ENCODE peak calls at places on chromosomes 2 and 18, in four cellular contexts. O, M, A and K are unnamed samples.

GRCh38 chr2:128776461-128776971 is 457.8 kb upstream of the HS6ST1 start:
- DNase-seq in O (no peak), M (peak; percentile 15), A (no peak), K (no peak)

GRCh38 chr2:171893196-171893823 is 734 bp downstream of the SLC25A12 start:
- DNase-seq in O (no peak), M (no peak), A (peak; percentile 33), K (no peak)

GRCh38 chr2:16635796-16636699 is 29.6 kb downstream of the CYRIA start:
- DNase-seq in O (no peak), M (no peak), A (peak; percentile 66), K (peak; percentile 72)

GRCh38 chr2:44342854-44343253 is 18.4 kb downstream of the PREPL start:
- DNase-seq in O (no peak), M (no peak), A (peak; percentile 16), K (no peak)

GRCh38 chr2:42978175-42978886 is 185.9 kb upstream of the HAAO start:
- DNase-seq in O (no peak), M (no peak), A (peak; percentile 8), K (no peak)

GRCh38 chr2:216648105-216648504 is 14.9 kb downstream of the IGFBP2 start:
- DNase-seq in O (no peak), M (no peak), A (no peak), K (no peak)

GRCh38 chr2:165791811-165792454 is 2.1 kb downstream of the GALNT3 start:
- DNase-seq in O (no peak), M (no peak), A (no peak), K (peak; percentile 58)

GRCh38 chr2:180184506-180184905 is 177.4 kb upstream of the CWC22 start:
- DNase-seq in O (no peak), M (no peak), A (no peak), K (peak; percentile 3)

GRCh38 chr2:165163771-165164170 is 40.1 kb downstream of the SCN3A start:
- DNase-seq in O (no peak), M (no peak), A (no peak), K (no peak)

GRCh38 chr2:19349911-19350677 is 8.3 kb downstream of the OSR1 start:
- DNase-seq in O (peak; percentile 72), M (peak; percentile 68), A (peak; percentile 87), K (peak; percentile 34)

GRCh38 chr2:180604077-180604476 is 376.3 kb upstream of the UBE2E3 start:
- DNase-seq in O (no peak), M (peak; percentile 18), A (no peak), K (peak; percentile 21)

GRCh38 chr2:28342081-28342967 is 50.3 kb upstream of the FOSL2 start:
- DNase-seq in O (no peak), M (peak; percentile 49), A (no peak), K (peak; percentile 88)

GRCh38 chr18:47944972-47945843 is 14.7 kb upstream of the SMAD2 start:
- DNase-seq in O (no peak), M (no peak), A (no peak), K (no peak)

GRCh38 chr2:110170102-110170501 is 34.7 kb downstream of the NPHP1 start:
- DNase-seq in O (no peak), M (no peak), A (no peak), K (no peak)

GRCh38 chr2:224038049-224038829 is 847 bp downstream of the SERPINE2 start:
- DNase-seq in O (no peak), M (peak; percentile 40), A (no peak), K (no peak)

GRCh38 chr2:120419073-120419472 is 73.1 kb downstream of the INHBB start:
- DNase-seq in O (no peak), M (no peak), A (no peak), K (no peak)

GRCh38 chr18:68449292-68449691 is 265.6 kb downstream of the TMX3 start:
- DNase-seq in O (no peak), M (no peak), A (no peak), K (peak; percentile 77)

GRCh38 chr2:113103958-113104627 is 23.3 kb upstream of the IL1RN start:
- DNase-seq in O (peak; percentile 51), M (no peak), A (no peak), K (no peak)

GRCh38 chr2:70304501-70304900 is 2.6 kb upstream of the FAM136A start:
- DNase-seq in O (no peak), M (no peak), A (no peak), K (no peak)

GRCh38 chr18:54130177-54130576 is 94.3 kb downstream of the MBD2 start:
- DNase-seq in O (no peak), M (no peak), A (no peak), K (no peak)

GRCh38 chr2:231308631-231309414 is 86.7 kb upstream of the B3GNT7 start:
- DNase-seq in O (peak; percentile 65), M (no peak), A (no peak), K (peak; percentile 78)

GRCh38 chr2:1546023-1546591 is 132.8 kb downstream of the TPO start:
- DNase-seq in O (no peak), M (no peak), A (peak; percentile 88), K (peak; percentile 45)

GRCh38 chr18:80176334-80177080 is 67.4 kb downstream of the ADNP2 start:
- DNase-seq in O (no peak), M (no peak), A (no peak), K (no peak)

GRCh38 chr2:220956429-220956828 is 615.7 kb downstream of the EPHA4 start:
- DNase-seq in O (no peak), M (no peak), A (no peak), K (no peak)

GRCh38 chr2:181655519-181655918 is 1.4 kb downstream of the CERKL start:
- DNase-seq in O (no peak), M (no peak), A (no peak), K (no peak)

GRCh38 chr2:61443342-61444041 is 27.4 kb downstream of the USP34 start:
- DNase-seq in O (no peak), M (no peak), A (no peak), K (no peak)

GRCh38 chr18:49464718-49465598 is 4.5 kb upstream of the DYM start:
- DNase-seq in O (no peak), M (no peak), A (no peak), K (peak; percentile 77)

GRCh38 chr2:236712961-236713673 is 143.5 kb downstream of the ACKR3 start:
- DNase-seq in O (no peak), M (no peak), A (no peak), K (no peak)

GRCh38 chr2:70380621-70381020 is 78.8 kb upstream of the FAM136A start:
- DNase-seq in O (no peak), M (no peak), A (no peak), K (no peak)

GRCh38 chr18:37460616-37461015 is 105.0 kb downstream of the CELF4 start:
- DNase-seq in O (no peak), M (no peak), A (no peak), K (no peak)

GRCh38 chr2:235504459-235505200 is 10.8 kb downstream of the AGAP1 start:
- DNase-seq in O (peak; percentile 47), M (no peak), A (peak; percentile 49), K (no peak)

GRCh38 chr2:241532733-241533601 is 24.6 kb upstream of the STK25 start:
- DNase-seq in O (no peak), M (no peak), A (no peak), K (no peak)

GRCh38 chr2:241534293-241534692 is 24.3 kb upstream of the BOK start:
- DNase-seq in O (no peak), M (no peak), A (no peak), K (no peak)

GRCh38 chr2:241538838-241539615 is 19.5 kb upstream of the BOK start:
- DNase-seq in O (no peak), M (no peak), A (no peak), K (no peak)

GRCh38 chr2:241534701-241535375 is 23.7 kb upstream of the BOK start:
- DNase-seq in O (no peak), M (no peak), A (no peak), K (no peak)

GRCh38 chr2:241535871-241536639 is 22.5 kb upstream of the BOK start:
- DNase-seq in O (no peak), M (no peak), A (no peak), K (no peak)
- H3K27ac ChIP-seq in O (no peak overlapping the region), M (no peak overlapping the region), A (no peak overlapping the region), K (no peak overlapping the region)

DNA sequence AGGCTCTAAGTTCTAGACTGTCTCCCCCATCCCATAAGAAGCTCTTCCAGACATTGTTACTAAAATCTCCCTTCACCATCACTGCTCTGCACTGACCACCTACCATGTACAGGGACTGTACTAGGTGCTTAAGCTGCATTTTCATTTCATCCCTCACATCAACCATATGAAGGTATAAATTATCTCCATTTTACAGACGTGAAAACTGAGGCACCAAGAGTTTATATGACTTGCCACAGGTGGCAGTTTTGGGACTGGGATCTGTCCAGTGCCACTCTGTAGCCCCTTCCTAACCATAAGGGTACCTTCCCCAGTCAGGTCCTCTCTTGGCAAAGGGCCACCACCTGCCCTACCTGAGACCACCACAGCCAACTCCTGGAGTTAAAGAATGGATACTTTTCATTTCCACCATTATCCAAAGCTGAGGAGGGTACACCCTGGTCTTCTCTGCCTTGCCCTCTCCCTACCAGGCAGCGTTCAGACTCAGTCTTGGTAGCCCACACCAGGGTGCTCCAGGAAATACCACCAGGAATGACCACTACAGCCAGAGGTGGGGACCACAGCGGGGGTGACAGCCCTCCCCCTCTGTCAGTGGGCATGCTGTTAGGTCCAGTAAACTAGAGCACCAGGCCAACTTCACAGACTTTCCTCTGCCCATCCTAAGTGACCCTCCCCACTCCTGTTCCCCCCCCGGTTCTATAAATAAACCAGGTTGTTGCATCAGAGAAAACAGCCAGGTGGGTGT is 2.8 kb downstream of the RAB11FIP5 start:
- DNase-seq in O (no peak), M (no peak), A (no peak), K (no peak)
- H3K27ac ChIP-seq in O (no peak overlapping the region), M (no peak overlapping the region), A (peak overlapping the region; percentile 86), K (no peak overlapping the region)

GRCh38 chr2:203670939-203671338 is 35.5 kb upstream of the CD28 start:
- DNase-seq in O (no peak), M (no peak), A (no peak), K (no peak)
- H3K27ac ChIP-seq in O (no peak overlapping the region), M (no peak overlapping the region), A (no peak overlapping the region), K (no peak overlapping the region)

DNA sequence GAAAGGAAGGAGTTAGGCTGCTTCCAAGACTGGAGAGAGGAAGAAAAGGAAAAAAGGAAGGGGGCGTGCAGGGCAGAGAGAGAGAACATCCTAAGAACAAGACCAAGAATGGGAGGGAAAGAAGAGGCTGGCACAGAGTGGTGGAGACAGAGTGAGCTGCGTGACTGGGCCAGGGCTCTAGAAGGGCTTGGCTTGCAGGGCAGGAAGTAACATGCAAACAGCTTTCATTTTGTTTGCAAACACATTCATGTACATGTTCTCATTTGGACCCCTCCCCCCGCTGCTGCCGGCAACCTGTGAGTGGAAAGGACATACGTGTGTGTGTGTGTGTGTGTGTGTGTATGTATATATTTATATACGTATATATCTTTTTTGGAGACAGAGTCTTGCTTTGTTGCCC is 46.8 kb upstream of the DNMT3A start:
- DNase-seq in O (no peak), M (no peak), A (no peak), K (no peak)
- H3K27ac ChIP-seq in O (no peak overlapping the region), M (no peak overlapping the region), A (no peak overlapping the region), K (no peak overlapping the region)

GRCh38 chr18:27922780-27923179 is 254.2 kb downstream of the CDH2 start:
- DNase-seq in O (no peak), M (no peak), A (no peak), K (no peak)
- H3K27ac ChIP-seq in O (peak overlapping the region; percentile 64), M (no peak overlapping the region), A (peak overlapping the region; percentile 76), K (peak overlapping the region; percentile 62)

GRCh38 chr2:72001937-72002690 is 145.5 kb downstream of the CYP26B1 start:
- DNase-seq in O (no peak), M (peak; percentile 52), A (peak; percentile 60), K (no peak)
- H3K27ac ChIP-seq in O (no peak overlapping the region), M (no peak overlapping the region), A (no peak overlapping the region), K (no peak overlapping the region)